ENCODE peak calls at places on chromosome 14, in six cellular contexts. P is progenitor cell of endocrine pancreas, G is transverse colon, J is K562, Q is GM06990, K is AG09309. T is an unnamed sample.

GRCh38 chr14:101730626-101731186 is 30.8 kb upstream of the PPP2R5C start:
- DNase-seq in P (no peak), G (no peak), J (no peak), Q (no peak), K (no peak), T (no peak)

GRCh38 chr14:22071001-22071400 is 397.4 kb upstream of the OR4E1 start:
- DNase-seq in P (no peak), G (peak), J (no peak), Q (peak), K (no peak), T (no peak)

GRCh38 chr14:62706217-62706616 is 339.0 kb downstream of the KCNH5 start:
- DNase-seq in P (no peak), G (no peak), J (no peak), Q (no peak), K (no peak), T (no peak)

GRCh38 chr14:37089410-37089809 is 83.0 kb downstream of the SLC25A21 start:
- DNase-seq in P (no peak), G (no peak), J (no peak), Q (no peak), K (no peak), T (no peak)

GRCh38 chr14:74400328-74400727 is 25.7 kb downstream of the SYNDIG1L start:
- DNase-seq in P (no peak), G (no peak), J (no peak), Q (no peak), K (no peak), T (no peak)

GRCh38 chr14:69666698-69667211 is 55.4 kb downstream of the SUSD6 start:
- DNase-seq in P (no peak), G (no peak), J (peak), Q (no peak), K (no peak), T (no peak)

GRCh38 chr14:76729953-76730505 is 31.2 kb upstream of the VASH1 start:
- DNase-seq in P (no peak), G (no peak), J (no peak), Q (no peak), K (no peak), T (no peak)

GRCh38 chr14:28772613-28773012 is 6.0 kb downstream of the FOXG1 start:
- DNase-seq in P (no peak), G (no peak), J (no peak), Q (no peak), K (no peak), T (no peak)

GRCh38 chr14:65472189-65472588 is 59.7 kb downstream of the FUT8 start:
- DNase-seq in P (no peak), G (no peak), J (no peak), Q (no peak), K (no peak), T (no peak)

GRCh38 chr14:60632777-60633176 is 16.5 kb downstream of the SIX1 start:
- DNase-seq in P (no peak), G (no peak), J (no peak), Q (no peak), K (no peak), T (no peak)

GRCh38 chr14:69827560-69827959 is 30.5 kb upstream of the SLC10A1 start:
- DNase-seq in P (no peak), G (no peak), J (no peak), Q (no peak), K (no peak), T (no peak)

GRCh38 chr14:54335569-54336155 is 61.1 kb upstream of the CDKN3 start:
- DNase-seq in P (no peak), G (no peak), J (no peak), Q (no peak), K (no peak), T (no peak)

GRCh38 chr14:91732439-91732838 is 553 bp upstream of the CATSPERB start:
- DNase-seq in P (no peak), G (no peak), J (no peak), Q (no peak), K (no peak), T (no peak)

GRCh38 chr14:56371737-56372136 is 207.9 kb upstream of the TMEM260 start:
- DNase-seq in P (no peak), G (no peak), J (no peak), Q (no peak), K (no peak), T (no peak)

GRCh38 chr14:26381405-26381804 is 216.4 kb downstream of the NOVA1 start:
- DNase-seq in P (no peak), G (no peak), J (no peak), Q (no peak), K (no peak), T (no peak)

GRCh38 chr14:37171678-37172023 is 755 bp downstream of the SLC25A21 start:
- DNase-seq in P (no peak), G (no peak), J (no peak), Q (no peak), K (no peak), T (no peak)

GRCh38 chr14:95515523-95516517 is 630 bp downstream of the SYNE3 start:
- DNase-seq in P (peak), G (peak), J (peak), Q (peak), K (no peak), T (peak)

GRCh38 chr14:32934891-32935633 is 3.6 kb upstream of the NPAS3 start:
- DNase-seq in P (no peak), G (no peak), J (no peak), Q (no peak), K (no peak), T (peak)

GRCh38 chr14:31936100-31936499 is 141.0 kb upstream of the ARHGAP5 start:
- DNase-seq in P (no peak), G (peak), J (no peak), Q (no peak), K (no peak), T (no peak)

GRCh38 chr14:38285962-38286361 is 30.1 kb upstream of the CLEC14A start:
- DNase-seq in P (no peak), G (no peak), J (no peak), Q (no peak), K (no peak), T (no peak)

GRCh38 chr14:31127690-31128089 is 79.9 kb downstream of the HECTD1 start:
- DNase-seq in P (no peak), G (no peak), J (no peak), Q (peak), K (no peak), T (no peak)

GRCh38 chr14:103916636-103917262 is 11.5 kb upstream of the TDRD9 start:
- DNase-seq in P (no peak), G (no peak), J (no peak), Q (no peak), K (no peak), T (no peak)

GRCh38 chr14:49692191-49692757 is 646 bp upstream of the KLHDC1 start:
- DNase-seq in P (no peak), G (no peak), J (no peak), Q (no peak), K (no peak), T (no peak)

GRCh38 chr14:64423987-64424386 is 35.8 kb downstream of the MTHFD1 start:
- DNase-seq in P (no peak), G (no peak), J (no peak), Q (no peak), K (no peak), T (no peak)

GRCh38 chr14:86936556-86936955 is 1056.4 kb downstream of the GALC start:
- DNase-seq in P (no peak), G (no peak), J (no peak), Q (no peak), K (no peak), T (no peak)

GRCh38 chr14:102943979-102944378 is 21.5 kb downstream of the AMN start:
- DNase-seq in P (no peak), G (no peak), J (no peak), Q (no peak), K (no peak), T (no peak)

GRCh38 chr14:55701638-55702037 is 121.6 kb downstream of the KTN1 start:
- DNase-seq in P (no peak), G (no peak), J (no peak), Q (peak), K (no peak), T (no peak)

GRCh38 chr14:86858043-86858442 is 1134.9 kb downstream of the GALC start:
- DNase-seq in P (no peak), G (no peak), J (no peak), Q (no peak), K (peak), T (no peak)

GRCh38 chr14:61369097-61369496 is 47.7 kb downstream of the PRKCH start:
- DNase-seq in P (no peak), G (no peak), J (no peak), Q (no peak), K (no peak), T (no peak)

GRCh38 chr14:64465856-64466554 is 706 bp downstream of the AKAP5 start:
- DNase-seq in P (no peak), G (no peak), J (no peak), Q (no peak), K (peak), T (peak)

GRCh38 chr14:36941783-36942521 is 230.5 kb downstream of the SLC25A21 start:
- DNase-seq in P (peak), G (peak), J (peak), Q (peak), K (no peak), T (peak)

GRCh38 chr14:59371762-59372161 is 93.4 kb downstream of the GPR135 start:
- DNase-seq in P (no peak), G (no peak), J (no peak), Q (no peak), K (no peak), T (no peak)
- TF ChIP-seq CTCF in P (no peak), G (no peak), J (no peak), Q (no peak), K (no peak), T (no peak)

DNA sequence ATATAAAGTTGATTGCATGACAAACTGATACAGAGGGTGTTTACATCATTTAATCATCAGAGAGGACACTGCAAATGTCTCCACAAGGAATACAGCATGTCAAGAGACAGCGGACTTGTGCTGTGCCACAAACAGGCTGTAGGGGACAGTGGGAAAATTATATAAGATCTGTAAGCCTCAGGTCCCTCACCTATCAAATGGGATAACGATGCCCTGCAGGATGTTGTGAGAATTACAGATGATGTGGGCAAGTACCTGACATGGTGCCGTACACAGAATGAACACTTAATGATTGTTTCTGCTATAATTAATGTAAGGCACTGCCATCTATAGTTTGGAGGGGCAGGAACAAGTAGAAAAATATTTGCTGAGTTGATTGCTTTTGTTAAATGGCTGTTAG is 81.9 kb upstream of the GTF2A1 start:
- DNase-seq in P (no peak), G (no peak), J (peak), Q (no peak), K (no peak), T (no peak)
- TF ChIP-seq CTCF in P (peak), G (peak), J (no peak), Q (no peak), K (no peak), T (peak)

GRCh38 chr14:71588576-71589215 is 343.5 kb upstream of the RGS6 start:
- DNase-seq in P (no peak), G (no peak), J (no peak), Q (no peak), K (no peak), T (no peak)
- TF ChIP-seq CTCF in P (no peak), G (no peak), J (no peak), Q (no peak), K (no peak), T (no peak)

GRCh38 chr14:73287071-73287470 is 49.8 kb downstream of the PAPLN start:
- DNase-seq in P (no peak), G (no peak), J (no peak), Q (no peak), K (no peak), T (no peak)

GRCh38 chr14:73280903-73281302 is 43.6 kb downstream of the PAPLN start:
- DNase-seq in P (no peak), G (no peak), J (no peak), Q (no peak), K (no peak), T (no peak)

GRCh38 chr14:73286598-73286997 is 49.3 kb downstream of the PAPLN start:
- DNase-seq in P (no peak), G (no peak), J (no peak), Q (no peak), K (no peak), T (no peak)

GRCh38 chr14:73285979-73286378 is 48.7 kb downstream of the PAPLN start:
- DNase-seq in P (no peak), G (no peak), J (no peak), Q (no peak), K (no peak), T (no peak)

DNA sequence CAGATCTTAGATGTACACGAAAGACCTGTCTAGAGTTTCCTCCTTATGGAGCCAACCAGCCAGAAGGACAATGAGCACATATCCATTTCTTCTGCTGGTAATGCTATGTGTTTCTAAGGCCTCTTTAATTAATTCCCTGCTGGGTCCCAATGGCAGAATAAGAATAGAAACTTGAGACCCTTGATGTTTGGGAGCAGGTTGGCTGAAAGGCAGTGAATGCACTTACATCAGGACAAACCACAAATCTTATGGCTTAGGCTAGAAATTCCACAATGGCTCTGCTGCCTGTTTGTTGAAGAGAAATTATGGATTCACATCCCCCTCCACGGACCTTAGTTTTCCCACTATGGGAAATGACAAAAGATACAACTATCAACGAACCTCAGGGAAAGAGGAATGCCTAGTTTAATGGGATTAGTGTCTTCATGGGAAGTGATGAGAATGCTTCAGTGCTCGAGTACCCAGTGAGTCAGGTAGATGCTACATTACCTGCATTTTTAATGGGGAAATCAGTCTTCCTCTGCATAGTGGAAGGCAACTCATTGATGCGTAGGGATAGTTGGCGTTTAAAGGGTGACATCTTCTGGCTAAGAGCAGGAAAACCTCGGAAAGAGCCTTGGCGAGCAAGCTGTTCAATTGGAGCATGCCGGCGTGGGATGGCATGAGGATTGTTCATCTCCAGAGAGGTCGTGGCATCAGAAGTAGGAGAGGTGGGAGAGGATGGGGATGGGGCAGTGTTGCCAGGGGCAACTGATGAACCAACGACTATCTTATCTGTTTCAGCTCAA is 46.5 kb downstream of the PAPLN start:
- DNase-seq in P (no peak), G (no peak), J (no peak), Q (no peak), K (no peak), T (no peak)
- TF ChIP-seq CTCF in P (peak), G (no peak), J (no peak), Q (no peak), K (peak), T (peak)

GRCh38 chr14:89841855-89842254 is 112.7 kb downstream of the EFCAB11 start:
- DNase-seq in P (no peak), G (no peak), J (no peak), Q (no peak), K (no peak), T (no peak)
- TF ChIP-seq CTCF in P (peak), G (peak), J (no peak), Q (no peak), K (no peak), T (no peak)

DNA sequence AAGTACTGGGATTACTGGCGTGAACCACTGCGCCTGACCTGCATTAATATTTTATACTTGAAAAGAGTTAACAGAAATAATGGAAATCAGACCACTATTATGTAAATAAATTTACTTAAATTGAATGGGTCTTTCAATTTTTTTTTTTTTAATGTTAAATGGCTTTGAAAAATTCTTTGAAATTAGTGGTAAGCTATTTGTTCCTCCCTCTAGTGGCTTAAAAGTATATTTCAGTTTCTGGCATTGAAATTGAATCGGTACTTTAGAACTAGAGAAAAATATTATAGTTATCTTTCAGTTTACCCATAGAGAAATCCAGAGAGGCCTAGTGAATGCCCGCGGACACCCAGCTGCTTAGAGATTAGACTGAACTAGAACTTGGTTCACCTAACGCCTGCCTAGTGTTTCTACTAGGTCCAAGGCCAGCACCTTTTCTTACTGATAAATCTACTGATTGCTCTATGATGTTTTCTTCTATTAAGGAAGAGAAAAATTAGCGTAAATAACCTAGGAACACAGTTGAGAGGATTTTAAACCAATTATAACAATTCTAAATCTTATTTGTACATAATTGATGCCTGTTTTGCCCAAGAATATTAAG is 106.5 kb downstream of the EML1 start:
- DNase-seq in P (no peak), G (no peak), J (no peak), Q (no peak), K (peak), T (no peak)
- TF ChIP-seq CTCF in P (peak), G (peak), J (peak), Q (peak), K (peak), T (peak)

DNA sequence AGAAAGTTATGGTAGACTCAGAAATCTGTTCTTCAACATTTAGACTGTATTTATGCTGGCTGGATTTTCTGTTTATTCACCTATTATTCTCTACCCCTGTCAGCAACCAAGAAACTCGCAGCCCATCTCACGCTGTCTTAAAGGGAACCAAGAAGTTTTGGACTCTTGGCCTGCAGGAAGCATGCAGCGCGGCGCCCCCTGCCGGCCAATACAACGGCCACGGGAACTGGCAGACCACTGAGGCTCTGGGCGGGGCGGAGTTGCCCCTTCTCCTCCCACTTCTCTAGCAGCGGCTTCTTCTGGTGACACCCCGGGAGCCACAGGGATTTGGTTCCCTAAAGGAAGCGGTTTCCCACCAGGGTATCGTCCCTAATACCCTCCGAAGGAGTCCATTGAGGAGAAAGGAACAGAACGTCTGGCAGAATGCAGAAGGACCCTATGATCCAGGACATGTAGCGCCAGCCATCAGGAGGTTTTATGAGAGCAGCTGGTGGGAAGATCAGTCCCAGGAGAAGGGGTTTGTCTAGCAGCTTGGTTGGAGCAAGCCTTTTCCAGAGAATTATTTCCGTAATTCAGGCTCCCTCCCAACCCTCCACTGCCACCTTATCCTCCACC is 21.0 kb upstream of the RNASE2 start:
- DNase-seq in P (peak), G (peak), J (peak), Q (peak), K (no peak), T (peak)
- TF ChIP-seq CTCF in P (peak), G (no peak), J (peak), Q (peak), K (peak), T (peak)

GRCh38 chr14:35879141-35879648 is 53.1 kb downstream of the BRMS1L start:
- DNase-seq in P (no peak), G (no peak), J (no peak), Q (no peak), K (no peak), T (no peak)

GRCh38 chr14:35881280-35881679 is 55.1 kb downstream of the BRMS1L start:
- DNase-seq in P (no peak), G (no peak), J (no peak), Q (no peak), K (no peak), T (no peak)

GRCh38 chr14:35878272-35879140 is 52.4 kb downstream of the BRMS1L start:
- DNase-seq in P (no peak), G (peak), J (no peak), Q (no peak), K (peak), T (no peak)

GRCh38 chr14:35877276-35877675 is 51.1 kb downstream of the BRMS1L start:
- DNase-seq in P (no peak), G (no peak), J (no peak), Q (no peak), K (no peak), T (no peak)

DNA sequence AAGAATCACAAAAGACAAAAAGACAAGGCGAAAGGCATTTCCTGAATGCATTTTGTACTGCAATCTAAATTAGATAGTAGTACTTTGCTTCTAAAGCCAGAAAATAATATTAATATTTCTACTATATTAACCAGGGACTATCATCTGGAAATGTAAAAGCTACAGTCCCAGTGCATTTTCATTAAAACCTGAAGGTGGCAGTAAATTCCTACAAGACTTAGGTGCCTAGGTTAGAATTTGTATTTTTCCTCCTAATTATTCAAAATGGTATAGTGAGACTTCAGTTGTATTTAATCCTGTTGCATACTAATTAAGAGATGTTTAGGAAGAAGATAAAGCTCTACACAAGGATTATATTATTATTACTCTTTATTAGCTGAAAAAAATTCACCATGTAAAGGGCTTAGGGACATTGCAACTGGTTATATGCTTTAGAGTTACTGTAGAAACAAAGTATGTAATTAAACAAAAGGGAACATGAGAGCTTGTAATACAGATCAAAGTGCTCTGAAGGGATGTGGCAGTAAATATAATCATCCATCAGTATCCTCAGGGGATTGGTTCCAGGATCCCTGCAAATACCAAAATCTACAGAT is 53.6 kb downstream of the BRMS1L start:
- DNase-seq in P (no peak), G (no peak), J (no peak), Q (no peak), K (no peak), T (no peak)
- TF ChIP-seq CTCF in P (peak), G (peak), J (peak), Q (peak), K (peak), T (peak)

GRCh38 chr14:93184391-93185332 is at the start of the genes LYSET and MOAP1:
- DNase-seq in P (peak), G (peak), J (peak), Q (peak), K (peak), T (peak)
- TF ChIP-seq CTCF in P (peak), G (peak), J (peak), Q (no peak), K (no peak), T (peak)